ENCODE peak calls at places on chromosomes 3 and 15, in six cellular contexts. E is HepG2, M is A549, L is GM12878, F is K562, Q is endothelial cell of umbilical vein. B is an unnamed sample.
A peak's percentile ranks its signal among the peaks of the same experiment; 100 is the strongest.

GRCh38 chr3:180036678-180037455 is at the start of gene PEX5L:
- DNase-seq in E (peak; percentile 2), M (no peak), L (no peak), F (no peak), Q (peak; percentile 42), B (peak; percentile 12)

GRCh38 chr3:42651248-42652091 is 2.0 kb upstream of the ZBTB47 start:
- DNase-seq in E (no peak), M (no peak), L (no peak), F (no peak), Q (no peak), B (no peak)

GRCh38 chr15:53862371-53862770 is 102.9 kb upstream of the WDR72 start:
- DNase-seq in E (no peak), M (no peak), L (no peak), F (no peak), Q (no peak), B (no peak)

GRCh38 chr15:29151111-29151857 is 118.3 kb downstream of the NSMCE3 start:
- DNase-seq in E (no peak), M (no peak), L (no peak), F (no peak), Q (no peak), B (no peak)

GRCh38 chr3:144109944-144110343 is 138.3 kb downstream of the DIPK2A start:
- DNase-seq in E (no peak), M (no peak), L (no peak), F (no peak), Q (no peak), B (no peak)

GRCh38 chr15:53978248-53978906 is at the start of gene UNC13C:
- DNase-seq in E (peak; percentile 1), M (peak; percentile 7), L (no peak), F (no peak), Q (no peak), B (no peak)

GRCh38 chr15:58165661-58166060 is 27.5 kb downstream of the AQP9 start:
- DNase-seq in E (peak; percentile 5), M (no peak), L (no peak), F (peak; percentile 48), Q (peak; percentile 40), B (no peak)

GRCh38 chr15:74587924-74588323 is 27.7 kb upstream of the CLK3 start:
- DNase-seq in E (no peak), M (no peak), L (no peak), F (no peak), Q (no peak), B (no peak)

GRCh38 chr15:66777596-66778313 is 75.7 kb downstream of the SMAD6 start:
- DNase-seq in E (no peak), M (no peak), L (no peak), F (no peak), Q (no peak), B (no peak)

GRCh38 chr3:187150599-187150998 is 11.3 kb upstream of the RPL39L start:
- DNase-seq in E (peak; percentile 34), M (no peak), L (no peak), F (no peak), Q (peak; percentile 16), B (peak; percentile 49)

GRCh38 chr15:79977431-79977940 is 6.5 kb upstream of the BCL2A1 start:
- DNase-seq in E (no peak), M (no peak), L (peak; percentile 76), F (peak; percentile 38), Q (no peak), B (peak; percentile 97)

GRCh38 chr3:73086071-73086494 is 24.6 kb downstream of the EBLN2 start:
- DNase-seq in E (peak; percentile 34), M (peak; percentile 28), L (no peak), F (peak; percentile 46), Q (peak; percentile 44), B (peak; percentile 53)

GRCh38 chr3:6805236-6805635 is 55.7 kb upstream of the GRM7 start:
- DNase-seq in E (no peak), M (no peak), L (no peak), F (no peak), Q (no peak), B (no peak)

GRCh38 chr15:94083467-94083991 is 147.8 kb upstream of the MCTP2 start:
- DNase-seq in E (no peak), M (no peak), L (no peak), F (no peak), Q (peak; percentile 30), B (peak; percentile 27)

GRCh38 chr3:9732753-9733115 is 1.2 kb downstream of the BRPF1 start:
- DNase-seq in E (no peak), M (no peak), L (no peak), F (no peak), Q (peak; percentile 11), B (no peak)
- H3K4me3 ChIP-seq in E (peak overlapping the region; percentile 96), M (peak overlapping the region; percentile 92), L (peak overlapping the region; percentile 94), F (peak overlapping the region; percentile 93), Q (peak overlapping the region; percentile 75), B (peak overlapping the region; percentile 88)

DNA sequence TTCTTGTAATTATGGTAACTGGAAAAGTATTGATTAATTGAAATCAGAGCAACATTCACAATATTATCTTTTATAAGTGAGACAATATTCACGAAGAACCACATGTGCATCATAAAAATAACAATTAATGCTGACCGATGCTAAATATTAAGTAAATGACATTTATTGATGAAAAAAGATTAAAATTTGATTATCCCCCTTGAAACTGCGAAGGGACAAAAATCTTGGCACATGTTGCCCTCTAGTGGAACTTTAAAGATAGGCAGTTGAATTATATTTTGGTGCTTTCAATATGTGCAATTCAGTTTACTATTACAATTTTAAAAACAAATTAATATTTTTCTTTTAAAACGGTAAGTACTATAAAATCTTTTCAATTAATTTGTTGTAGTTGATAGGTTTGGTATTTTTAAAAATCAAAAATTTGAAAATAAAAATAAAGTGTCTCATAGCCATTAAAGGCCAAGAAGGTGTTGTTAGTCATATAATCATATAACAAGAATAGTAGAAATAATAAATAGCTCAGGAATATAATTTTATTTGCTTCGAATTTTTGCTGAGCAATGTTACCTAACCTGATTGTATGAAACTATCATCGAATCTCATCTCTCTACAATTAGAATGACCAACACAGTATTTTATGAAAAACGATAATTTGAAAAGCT is 270.2 kb downstream of the ROBO1 start:
- DNase-seq in E (no peak), M (no peak), L (no peak), F (peak; percentile 8), Q (peak; percentile 33), B (peak; percentile 4)
- TF ChIP-seq MYC in E (no peak), M (no peak), L (no peak), F (no peak), Q (no peak), B (no peak)

GRCh38 chr3:4994823-4995499 is 15.7 kb downstream of the BHLHE40 start:
- DNase-seq in E (peak; percentile 52), M (no peak), L (no peak), F (peak; percentile 80), Q (peak; percentile 63), B (no peak)
- TF ChIP-seq POLR2A in E (no peak), M (no peak), L (peak; percentile 31), F (peak; percentile 82), Q (no peak), B (no peak)

DNA sequence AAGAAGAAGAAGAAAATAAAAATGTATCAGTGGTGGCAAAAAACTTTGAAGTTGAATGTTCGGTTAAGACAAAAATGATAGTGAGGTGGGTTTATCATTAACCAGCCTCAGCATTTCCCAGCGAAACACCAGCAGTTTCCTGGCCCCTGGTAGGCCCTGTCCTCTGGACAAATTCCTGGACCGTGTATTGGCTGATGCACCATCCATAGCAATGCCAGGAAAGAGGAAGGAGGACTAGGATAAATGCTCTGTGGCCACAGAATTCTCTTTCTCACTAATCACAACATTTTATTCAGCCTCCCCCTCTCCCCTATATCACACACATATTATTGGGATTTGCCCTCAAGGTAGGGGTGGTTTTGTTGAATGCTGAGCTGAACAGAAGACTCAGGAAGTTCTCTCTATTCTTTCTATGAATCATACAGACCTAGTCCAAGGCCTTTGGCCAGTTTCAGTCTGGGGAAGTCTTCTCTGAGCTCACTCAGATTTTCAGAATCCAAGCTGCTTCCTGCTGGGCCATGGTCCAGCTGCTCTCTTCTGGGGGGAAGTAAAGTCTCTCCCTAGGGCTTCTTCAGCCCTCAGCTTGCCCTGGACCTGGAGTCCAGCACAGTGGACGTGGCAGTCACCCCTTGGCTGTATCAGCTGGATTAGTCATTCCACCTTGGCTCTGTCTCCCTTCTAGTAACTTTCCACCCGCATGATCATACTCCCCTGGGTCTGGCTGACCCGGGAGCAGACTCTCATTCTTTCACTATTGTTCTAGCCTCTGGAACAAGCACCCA is 27.6 kb downstream of the SLC28A1 start:
- DNase-seq in E (peak; percentile 89), M (peak; percentile 89), L (no peak), F (peak; percentile 39), Q (peak; percentile 99), B (no peak)
- H3K4me3 ChIP-seq in E (peak overlapping the region; percentile 28), M (no peak overlapping the region), L (no peak overlapping the region), F (no peak overlapping the region), Q (no peak overlapping the region), B (no peak overlapping the region)

B was measured in NB4.